ENCODE peak calls at places on chromosomes 5 and 9, in seven cellular contexts. One of them, this sample, is unnamed.

GRCh38 chr9:121912812-121913627 is 180.1 kb downstream of the TTLL11 start:
- DNase-seq in heart left ventricle: no peak
- DNase-seq in uterus: no peak
- DNase-seq in GM12878: no peak
- DNase-seq in GM23338: no peak
- DNase-seq in IMR-90: peak
- DNase-seq in esophagus muscularis mucosa: no peak
- DNase-seq in this sample: no peak

GRCh38 chr9:112764837-112765236 is 14.3 kb downstream of the SNX30 start:
- DNase-seq in GM12878: no peak
- DNase-seq in GM23338: peak
- DNase-seq in IMR-90: no peak
- DNase-seq in heart left ventricle: no peak
- DNase-seq in esophagus muscularis mucosa: no peak
- DNase-seq in uterus: no peak
- DNase-seq in this sample: no peak

GRCh38 chr5:81115261-81115660 is 117.9 kb upstream of the CKMT2 start:
- DNase-seq in GM23338: no peak
- DNase-seq in uterus: no peak
- DNase-seq in IMR-90: no peak
- DNase-seq in heart left ventricle: no peak
- DNase-seq in esophagus muscularis mucosa: no peak
- DNase-seq in GM12878: no peak
- DNase-seq in this sample: no peak

GRCh38 chr5:90562331-90562730 is 3.7 kb downstream of the ADGRV1 start:
- DNase-seq in GM12878: no peak
- DNase-seq in uterus: no peak
- DNase-seq in heart left ventricle: no peak
- DNase-seq in IMR-90: no peak
- DNase-seq in esophagus muscularis mucosa: no peak
- DNase-seq in GM23338: peak
- DNase-seq in this sample: no peak

GRCh38 chr9:93053781-93054331 is 4.6 kb upstream of the SUSD3 start:
- DNase-seq in esophagus muscularis mucosa: no peak
- DNase-seq in uterus: no peak
- DNase-seq in GM23338: no peak
- DNase-seq in heart left ventricle: no peak
- DNase-seq in GM12878: no peak
- DNase-seq in IMR-90: no peak
- DNase-seq in this sample: no peak

GRCh38 chr5:126851441-126852103 is 74.6 kb downstream of the LMNB1 start:
- DNase-seq in heart left ventricle: no peak
- DNase-seq in uterus: no peak
- DNase-seq in GM12878: no peak
- DNase-seq in GM23338: no peak
- DNase-seq in esophagus muscularis mucosa: peak
- DNase-seq in IMR-90: no peak
- DNase-seq in this sample: no peak

GRCh38 chr5:27947088-27947487 is 908.7 kb upstream of the CDH9 start:
- DNase-seq in IMR-90: no peak
- DNase-seq in uterus: no peak
- DNase-seq in GM12878: no peak
- DNase-seq in GM23338: no peak
- DNase-seq in esophagus muscularis mucosa: no peak
- DNase-seq in heart left ventricle: no peak
- DNase-seq in this sample: no peak

GRCh38 chr9:91043041-91043740 is 241.6 kb downstream of the SYK start:
- DNase-seq in IMR-90: no peak
- DNase-seq in GM12878: no peak
- DNase-seq in esophagus muscularis mucosa: no peak
- DNase-seq in GM23338: no peak
- DNase-seq in uterus: peak
- DNase-seq in heart left ventricle: no peak
- DNase-seq in this sample: no peak

GRCh38 chr9:3436629-3437028 is 89.2 kb downstream of the RFX3 start:
- DNase-seq in heart left ventricle: no peak
- DNase-seq in GM12878: no peak
- DNase-seq in IMR-90: peak
- DNase-seq in GM23338: no peak
- DNase-seq in esophagus muscularis mucosa: no peak
- DNase-seq in uterus: no peak
- DNase-seq in this sample: peak

DNA sequence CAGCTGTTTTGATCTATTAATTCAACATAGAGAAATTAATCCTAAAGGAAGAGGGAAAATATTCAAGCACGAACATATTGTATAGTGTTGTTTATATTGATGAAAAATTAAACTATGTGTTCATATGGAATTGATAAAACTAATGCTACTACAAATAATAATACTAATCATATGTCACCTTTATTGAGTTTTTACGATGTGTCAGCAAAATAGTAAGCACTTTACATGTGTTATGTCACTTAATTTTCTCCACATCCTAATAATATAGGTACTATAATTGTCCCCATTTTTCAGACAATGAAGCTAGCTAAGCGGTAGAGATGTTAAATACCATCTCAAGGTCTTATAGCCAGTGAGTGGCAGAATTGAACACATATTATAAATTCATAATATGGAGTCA is 2008.5 kb upstream of the WWC1 start:
- DNase-seq in heart left ventricle: no peak
- DNase-seq in GM12878: no peak
- DNase-seq in esophagus muscularis mucosa: no peak
- DNase-seq in GM23338: no peak
- DNase-seq in IMR-90: no peak
- DNase-seq in uterus: no peak
- DNase-seq in this sample: no peak
- H3K4me3 ChIP-seq in heart left ventricle: no peak
- H3K4me3 ChIP-seq in GM12878: no peak
- H3K4me3 ChIP-seq in esophagus muscularis mucosa: no peak
- H3K4me3 ChIP-seq in GM23338: no peak
- H3K4me3 ChIP-seq in IMR-90: no peak
- H3K4me3 ChIP-seq in uterus: no peak
- H3K4me3 ChIP-seq in this sample: no peak

DNA sequence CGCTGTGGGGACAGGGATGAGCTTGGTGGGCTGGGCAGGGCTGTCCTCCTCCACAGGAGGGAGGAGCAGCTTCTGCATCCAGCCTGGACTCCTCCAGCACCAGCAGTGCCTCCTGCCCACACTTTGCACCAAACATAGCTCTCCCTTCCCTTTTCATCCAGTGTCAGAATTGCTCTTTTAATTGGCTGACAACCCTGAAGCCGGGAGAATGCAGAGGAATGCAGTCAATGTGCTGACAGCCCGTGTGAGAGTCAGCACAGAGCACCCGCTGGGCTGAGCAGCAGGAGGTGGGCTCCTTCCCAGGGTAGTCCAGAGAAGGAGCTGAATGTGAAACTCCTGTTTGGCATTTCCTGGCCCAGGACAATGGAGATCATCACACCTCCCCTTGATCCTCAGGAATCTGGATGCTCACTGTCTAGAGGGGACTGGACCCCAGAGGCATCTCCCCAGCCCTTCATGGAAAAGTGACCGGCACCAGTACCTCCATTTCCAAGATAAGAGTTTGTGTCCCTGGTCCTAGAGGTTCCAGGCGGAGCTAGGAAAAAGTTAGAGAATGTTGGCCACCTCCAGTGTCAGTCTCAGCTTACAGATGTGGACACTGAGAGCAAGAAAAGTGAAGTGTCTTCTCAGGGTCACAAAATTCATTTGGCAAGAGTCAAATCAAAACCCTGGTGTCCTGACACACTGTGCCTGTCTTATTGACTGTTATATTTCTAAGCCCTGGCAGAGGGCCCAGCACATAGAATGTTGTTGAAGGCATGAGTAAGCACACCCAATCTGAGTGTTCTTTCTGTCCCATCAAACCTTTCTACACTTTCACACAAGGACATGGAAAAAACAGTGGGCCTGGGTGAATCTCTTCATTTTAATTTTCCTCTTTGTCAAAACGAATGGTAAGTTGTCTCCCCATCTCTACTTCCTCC is 202.1 kb downstream of the SNX18 start:
- DNase-seq in GM23338: peak
- DNase-seq in esophagus muscularis mucosa: peak
- DNase-seq in GM12878: no peak
- DNase-seq in IMR-90: peak
- DNase-seq in uterus: no peak
- DNase-seq in heart left ventricle: peak
- DNase-seq in this sample: peak
- TF ChIP-seq CTCF in GM23338: no peak
- TF ChIP-seq CTCF in esophagus muscularis mucosa: no peak
- TF ChIP-seq CTCF in GM12878: no peak
- TF ChIP-seq CTCF in IMR-90: no peak
- TF ChIP-seq CTCF in uterus: no peak
- TF ChIP-seq CTCF in heart left ventricle: no peak
- TF ChIP-seq CTCF in this sample: peak

GRCh38 chr9:109113239-109113638 is 6.5 kb downstream of the TMEM245 start:
- DNase-seq in GM23338: no peak
- DNase-seq in IMR-90: no peak
- DNase-seq in uterus: no peak
- DNase-seq in esophagus muscularis mucosa: no peak
- DNase-seq in GM12878: no peak
- DNase-seq in heart left ventricle: no peak
- DNase-seq in this sample: no peak
- H3K4me3 ChIP-seq in GM23338: no peak
- H3K4me3 ChIP-seq in IMR-90: no peak
- H3K4me3 ChIP-seq in uterus: no peak
- H3K4me3 ChIP-seq in esophagus muscularis mucosa: no peak
- H3K4me3 ChIP-seq in GM12878: peak
- H3K4me3 ChIP-seq in heart left ventricle: no peak
- H3K4me3 ChIP-seq in this sample: no peak

DNA sequence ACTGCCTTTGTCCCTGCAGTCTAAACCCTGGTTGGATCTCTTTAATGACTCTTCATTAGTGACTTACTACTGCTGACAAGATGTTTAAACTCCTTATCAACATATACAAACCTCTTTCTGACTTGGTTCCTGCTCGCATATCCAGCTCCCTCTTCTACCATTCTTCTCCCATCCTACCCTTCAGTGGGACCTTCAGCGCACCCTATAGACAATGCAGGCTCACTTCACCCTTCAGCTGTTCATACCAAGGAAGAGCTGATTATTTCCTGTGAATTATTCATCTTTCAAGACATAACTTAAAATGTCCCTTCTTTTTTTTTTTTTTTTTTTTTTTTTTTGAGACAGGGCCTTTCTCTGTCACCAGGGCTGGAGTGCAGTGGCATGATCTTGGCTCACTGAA is 436.5 kb downstream of the KIAA0825 start:
- DNase-seq in GM23338: peak
- DNase-seq in uterus: no peak
- DNase-seq in IMR-90: peak
- DNase-seq in GM12878: no peak
- DNase-seq in heart left ventricle: no peak
- DNase-seq in esophagus muscularis mucosa: no peak
- DNase-seq in this sample: no peak
- TF ChIP-seq CTCF in GM23338: peak
- TF ChIP-seq CTCF in uterus: no peak
- TF ChIP-seq CTCF in IMR-90: peak
- TF ChIP-seq CTCF in GM12878: peak
- TF ChIP-seq CTCF in heart left ventricle: no peak
- TF ChIP-seq CTCF in esophagus muscularis mucosa: no peak
- TF ChIP-seq CTCF in this sample: peak

DNA sequence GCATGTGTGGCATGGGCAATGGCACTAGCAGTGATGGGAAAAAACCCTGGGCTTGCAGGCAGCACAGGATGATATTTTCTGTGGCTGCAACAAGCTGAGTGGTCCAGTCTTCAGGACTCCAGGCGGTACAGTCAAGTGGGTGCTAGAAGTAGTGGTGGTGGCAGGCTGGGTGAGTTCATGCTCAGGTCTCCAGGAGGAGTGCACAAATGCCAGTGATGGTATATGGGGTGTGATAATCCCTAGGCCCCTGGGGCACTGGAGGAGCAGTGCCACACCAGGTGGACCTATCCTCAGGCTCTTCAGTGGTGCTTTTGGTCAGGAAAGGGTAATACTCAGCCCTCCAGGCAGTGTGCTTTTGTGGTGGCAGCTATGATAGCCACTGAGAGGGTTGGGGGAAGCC is 496.4 kb downstream of the PRR16 start:
- DNase-seq in IMR-90: no peak
- DNase-seq in GM12878: no peak
- DNase-seq in uterus: no peak
- DNase-seq in esophagus muscularis mucosa: no peak
- DNase-seq in GM23338: no peak
- DNase-seq in heart left ventricle: no peak
- DNase-seq in this sample: no peak
- H3K4me3 ChIP-seq in IMR-90: no peak
- H3K4me3 ChIP-seq in GM12878: no peak
- H3K4me3 ChIP-seq in uterus: no peak
- H3K4me3 ChIP-seq in esophagus muscularis mucosa: no peak
- H3K4me3 ChIP-seq in GM23338: no peak
- H3K4me3 ChIP-seq in heart left ventricle: no peak
- H3K4me3 ChIP-seq in this sample: no peak

GRCh38 chr9:10050016-10050415 is 562.8 kb downstream of the PTPRD start:
- DNase-seq in esophagus muscularis mucosa: no peak
- DNase-seq in GM23338: no peak
- DNase-seq in IMR-90: peak
- DNase-seq in uterus: no peak
- DNase-seq in heart left ventricle: no peak
- DNase-seq in GM12878: no peak
- DNase-seq in this sample: no peak

GRCh38 chr9:10048994-10049393 is 563.8 kb downstream of the PTPRD start:
- DNase-seq in uterus: no peak
- DNase-seq in IMR-90: no peak
- DNase-seq in heart left ventricle: no peak
- DNase-seq in GM23338: no peak
- DNase-seq in esophagus muscularis mucosa: no peak
- DNase-seq in GM12878: no peak
- DNase-seq in this sample: no peak

GRCh38 chr9:10045598-10045997 is 567.2 kb downstream of the PTPRD start:
- DNase-seq in GM23338: peak
- DNase-seq in GM12878: no peak
- DNase-seq in heart left ventricle: no peak
- DNase-seq in uterus: no peak
- DNase-seq in IMR-90: peak
- DNase-seq in esophagus muscularis mucosa: no peak
- DNase-seq in this sample: no peak
- TF ChIP-seq CTCF in GM23338: peak
- TF ChIP-seq CTCF in GM12878: peak
- TF ChIP-seq CTCF in heart left ventricle: peak
- TF ChIP-seq CTCF in uterus: no peak
- TF ChIP-seq CTCF in IMR-90: peak
- TF ChIP-seq CTCF in esophagus muscularis mucosa: peak
- TF ChIP-seq CTCF in this sample: peak

GRCh38 chr9:109641079-109641659 is 138.8 kb upstream of the PALM2AKAP2 start:
- DNase-seq in GM12878: no peak
- DNase-seq in GM23338: no peak
- DNase-seq in uterus: no peak
- DNase-seq in heart left ventricle: no peak
- DNase-seq in esophagus muscularis mucosa: no peak
- DNase-seq in IMR-90: no peak
- DNase-seq in this sample: no peak
- H3K4me3 ChIP-seq in GM12878: no peak
- H3K4me3 ChIP-seq in GM23338: peak
- H3K4me3 ChIP-seq in uterus: peak
- H3K4me3 ChIP-seq in heart left ventricle: peak
- H3K4me3 ChIP-seq in esophagus muscularis mucosa: peak
- H3K4me3 ChIP-seq in IMR-90: peak
- H3K4me3 ChIP-seq in this sample: peak

GRCh38 chr9:69877852-69878507 is 57.4 kb downstream of the CFAP95 start:
- DNase-seq in GM12878: no peak
- DNase-seq in IMR-90: peak
- DNase-seq in uterus: no peak
- DNase-seq in GM23338: peak
- DNase-seq in heart left ventricle: no peak
- DNase-seq in esophagus muscularis mucosa: no peak
- DNase-seq in this sample: peak
- TF ChIP-seq CTCF in GM12878: peak
- TF ChIP-seq CTCF in IMR-90: peak
- TF ChIP-seq CTCF in uterus: peak
- TF ChIP-seq CTCF in GM23338: peak
- TF ChIP-seq CTCF in heart left ventricle: peak
- TF ChIP-seq CTCF in esophagus muscularis mucosa: peak
- TF ChIP-seq CTCF in this sample: peak